ENCODE peak calls at places on chromosomes 1 and 21, in six cellular contexts. H is body of pancreas, N is uterus, Y is ovary, L is HCT116, T is upper lobe of left lung. K is an unnamed sample.
A peak's percentile ranks its signal among the peaks of the same experiment; 100 is the strongest.

GRCh38 chr1:56068908-56069307 is 510.5 kb downstream of the PLPP3 start:
- DNase-seq in H (no peak), N (no peak), Y (no peak), L (no peak), T (no peak), K (no peak)

GRCh38 chr1:214378492-214378891 is 97.5 kb downstream of the SMYD2 start:
- DNase-seq in H (no peak), N (no peak), Y (no peak), L (no peak), T (no peak), K (no peak)

GRCh38 chr1:5428391-5428790 is 563.8 kb downstream of the NPHP4 start:
- DNase-seq in H (no peak), N (no peak), Y (no peak), L (no peak), T (no peak), K (no peak)

GRCh38 chr1:175419684-175420490 is 227.3 kb upstream of the KIAA0040 start:
- DNase-seq in H (no peak), N (no peak), Y (no peak), L (no peak), T (no peak), K (no peak)

GRCh38 chr1:231357831-231358354 is 19.8 kb downstream of the SPRTN start:
- DNase-seq in H (peak; percentile 35), N (peak; percentile 26), Y (no peak), L (peak; percentile 48), T (peak; percentile 43), K (peak; percentile 78)

GRCh38 chr1:196115641-196116040 is 492.6 kb downstream of the KCNT2 start:
- DNase-seq in H (peak; percentile 31), N (no peak), Y (no peak), L (no peak), T (peak; percentile 23), K (no peak)

GRCh38 chr21:29737188-29737587 is 202.6 kb downstream of the GRIK1 start:
- DNase-seq in H (no peak), N (no peak), Y (no peak), L (no peak), T (no peak), K (no peak)

GRCh38 chr1:55337801-55338447 is 122.8 kb upstream of the USP24 start:
- DNase-seq in H (no peak), N (no peak), Y (no peak), L (peak; percentile 36), T (no peak), K (peak; percentile 59)

GRCh38 chr1:77831566-77831965 is 52.1 kb downstream of the MIGA1 start:
- DNase-seq in H (no peak), N (no peak), Y (no peak), L (no peak), T (no peak), K (no peak)

GRCh38 chr1:206103979-206104378 is 13.2 kb downstream of the AVPR1B start:
- DNase-seq in H (no peak), N (no peak), Y (no peak), L (no peak), T (no peak), K (no peak)

GRCh38 chr1:10471411-10472219 is 714 bp downstream of the DFFA start:
- DNase-seq in H (no peak), N (no peak), Y (no peak), L (no peak), T (no peak), K (peak; percentile 27)

GRCh38 chr1:97636941-97637340 is 283.9 kb downstream of the DPYD start:
- DNase-seq in H (no peak), N (no peak), Y (no peak), L (no peak), T (no peak), K (no peak)

GRCh38 chr1:41380979-41381690 is 19.9 kb downstream of the FOXO6 start:
- DNase-seq in H (peak; percentile 75), N (peak; percentile 82), Y (peak; percentile 91), L (peak; percentile 18), T (no peak), K (peak; percentile 66)

GRCh38 chr1:33986389-33987095 is 122.7 kb downstream of the HMGB4 start:
- DNase-seq in H (peak; percentile 13), N (peak; percentile 22), Y (no peak), L (no peak), T (no peak), K (no peak)

GRCh38 chr1:179550753-179551682 is 24.7 kb downstream of the NPHS2 start:
- DNase-seq in H (no peak), N (no peak), Y (no peak), L (no peak), T (no peak), K (peak; percentile 75)

GRCh38 chr1:72954943-72955342 is 672.6 kb upstream of the NEGR1 start:
- DNase-seq in H (no peak), N (no peak), Y (no peak), L (no peak), T (no peak), K (no peak)

GRCh38 chr1:31196685-31197084 is 43.0 kb downstream of the NKAIN1 start:
- DNase-seq in H (no peak), N (no peak), Y (no peak), L (no peak), T (no peak), K (no peak)

GRCh38 chr1:246176126-246177024 is 330.7 kb downstream of the SMYD3 start:
- DNase-seq in H (peak; percentile 13), N (no peak), Y (peak; percentile 21), L (no peak), T (no peak), K (no peak)

GRCh38 chr1:212518188-212518951 is 85.7 kb downstream of the NENF start:
- DNase-seq in H (peak; percentile 74), N (peak; percentile 33), Y (no peak), L (no peak), T (peak; percentile 72), K (no peak)

GRCh38 chr1:18575620-18576019 is 55.0 kb upstream of the PAX7 start:
- DNase-seq in H (peak; percentile 77), N (no peak), Y (peak; percentile 31), L (peak; percentile 38), T (peak; percentile 28), K (no peak)

GRCh38 chr1:154906621-154907081 is 29.9 kb downstream of the PMVK start:
- DNase-seq in H (peak; percentile 8), N (no peak), Y (no peak), L (peak; percentile 22), T (no peak), K (peak; percentile 10)

GRCh38 chr1:25990702-25991395 is 7.0 kb downstream of the PAFAH2 start:
- DNase-seq in H (no peak), N (no peak), Y (no peak), L (no peak), T (peak; percentile 37), K (peak; percentile 75)

GRCh38 chr21:34337741-34338140 is 26.1 kb upstream of the KCNE2 start:
- DNase-seq in H (no peak), N (no peak), Y (no peak), L (no peak), T (no peak), K (no peak)

DNA sequence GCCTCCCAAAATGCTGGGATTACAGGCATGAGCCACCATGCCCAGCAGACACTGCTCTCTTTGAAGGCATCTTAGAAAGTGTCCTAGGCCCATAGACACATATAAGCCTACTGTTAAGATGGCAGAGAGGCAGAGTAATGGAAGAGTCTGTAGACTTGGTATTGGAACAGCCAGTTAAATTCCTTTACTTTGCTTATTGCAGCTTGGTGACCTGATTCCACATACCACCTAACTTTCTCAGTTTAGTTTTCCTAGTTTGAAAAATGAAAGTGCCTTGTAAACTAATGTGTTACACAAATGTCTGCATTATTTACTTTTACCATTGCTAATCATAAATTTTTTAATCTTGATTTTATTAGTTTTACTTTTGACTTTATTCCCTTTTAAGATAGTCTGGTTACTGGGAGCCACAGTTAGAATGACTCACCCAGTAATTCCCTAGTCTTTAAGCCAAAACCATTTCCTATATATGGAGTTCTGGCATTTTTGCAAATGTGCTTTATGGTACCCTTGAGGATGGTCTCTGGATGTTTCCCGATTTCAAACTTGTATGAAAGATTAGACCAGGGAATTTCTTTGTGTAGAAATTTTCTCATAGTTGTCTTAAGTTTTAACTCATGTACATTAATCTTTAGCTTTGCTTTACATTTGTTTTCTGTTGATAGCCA is 6.4 kb downstream of the SMAP2 start:
- DNase-seq in H (no peak), N (no peak), Y (no peak), L (no peak), T (no peak), K (no peak)
- H3K4me3 ChIP-seq in H (no peak overlapping the region), N (no peak overlapping the region), Y (no peak overlapping the region), L (no peak overlapping the region), T (no peak overlapping the region), K (no peak overlapping the region)

GRCh38 chr1:244835276-244836134 is at the start of gene COX20:
- DNase-seq in H (peak; percentile 91), N (peak; percentile 91), Y (peak; percentile 93), L (peak; percentile 71), T (peak; percentile 87), K (no peak)
- TF ChIP-seq POLR2A in H (peak; percentile 86), N (peak; percentile 69), Y (peak; percentile 57), L (peak; percentile 41), T (no peak), K (peak; percentile 57)

GRCh38 chr1:193065954-193066353 is 6.5 kb downstream of the RO60 start:
- DNase-seq in H (no peak), N (no peak), Y (no peak), L (no peak), T (no peak), K (no peak)

GRCh38 chr1:193062698-193063463 is 3.5 kb downstream of the RO60 start:
- DNase-seq in H (no peak), N (no peak), Y (no peak), L (no peak), T (no peak), K (no peak)

GRCh38 chr1:193059282-193060225 is at the start of the genes RO60 and UCHL5:
- DNase-seq in H (peak; percentile 97), N (peak; percentile 96), Y (peak; percentile 95), L (peak; percentile 99), T (peak; percentile 98), K (peak; percentile 99)

GRCh38 chr1:193058529-193059281 is 455 bp downstream of the UCHL5 start:
- DNase-seq in H (peak; percentile 43), N (peak; percentile 25), Y (no peak), L (no peak), T (peak; percentile 75), K (peak; percentile 83)

DNA sequence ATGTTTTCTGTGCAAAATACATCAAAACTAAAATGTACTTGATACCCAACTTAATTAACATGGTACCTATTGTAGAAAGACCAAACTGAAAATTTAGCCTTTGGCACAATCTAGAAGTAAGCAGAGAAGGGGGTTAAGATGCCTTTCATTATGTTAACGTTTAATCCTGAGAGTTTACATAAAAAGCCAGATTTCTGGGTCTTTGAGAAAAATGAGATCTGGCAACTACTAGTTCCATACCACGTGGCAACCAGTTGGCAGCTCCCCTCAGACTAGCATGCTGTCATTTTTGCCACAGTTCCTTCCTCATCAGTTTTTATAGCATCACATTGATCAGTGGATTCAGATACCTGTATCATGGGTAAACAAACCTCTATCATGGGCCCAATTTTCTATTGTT is 1.5 kb downstream of the RO60 start:
- DNase-seq in H (peak; percentile 15), N (no peak), Y (no peak), L (no peak), T (no peak), K (peak; percentile 58)
- H3K4me3 ChIP-seq in H (no peak overlapping the region), N (no peak overlapping the region), Y (peak overlapping the region; percentile 58), L (peak overlapping the region; percentile 77), T (peak overlapping the region; percentile 71), K (peak overlapping the region; percentile 99)

DNA sequence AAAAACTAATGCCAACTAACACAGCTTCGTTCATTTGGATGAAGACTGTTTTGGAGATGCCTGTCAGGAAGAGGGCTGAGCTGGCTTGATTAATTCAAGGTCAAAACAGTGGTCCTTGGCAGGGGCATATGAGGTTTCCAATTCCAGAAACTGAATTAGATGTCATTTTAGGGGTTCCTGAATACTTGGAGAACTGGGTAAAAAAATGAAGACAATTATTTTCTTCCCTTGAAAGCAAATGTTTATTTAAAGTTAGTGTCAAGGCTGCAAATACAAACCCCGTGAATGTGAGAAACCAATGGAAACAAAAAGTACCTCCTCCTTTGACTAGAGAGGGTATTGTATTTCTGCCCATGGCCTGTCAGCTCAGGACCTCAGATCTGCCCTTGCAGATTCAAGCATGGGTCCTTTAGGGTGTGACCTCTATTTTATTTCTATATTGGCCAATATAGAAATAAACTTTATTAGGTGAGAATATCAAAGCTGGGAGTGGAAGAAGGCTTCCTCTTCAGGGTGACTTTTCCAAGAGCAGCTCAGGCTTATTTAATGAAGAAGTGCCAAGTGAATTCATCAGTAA is 110.6 kb downstream of the MAST2 start:
- DNase-seq in H (no peak), N (no peak), Y (no peak), L (no peak), T (no peak), K (no peak)
- TF ChIP-seq POLR2A in H (no peak), N (no peak), Y (no peak), L (no peak), T (no peak), K (no peak)

K was measured in NB4.